ENCODE peak calls at places on chromosomes 11 and 22, in five cellular contexts. One of them, this sample, is unnamed.

GRCh38 chr22:32964411-32965057 is 93.6 kb downstream of the SYN3 start:
- DNase-seq in ovary: no peak
- DNase-seq in body of pancreas: no peak
- DNase-seq in HCT116: no peak
- DNase-seq in A549: no peak
- DNase-seq in this sample: no peak

GRCh38 chr22:33271390-33272161 is 213.4 kb upstream of the SYN3 start:
- DNase-seq in HCT116: no peak
- DNase-seq in A549: no peak
- DNase-seq in body of pancreas: peak
- DNase-seq in ovary: peak
- DNase-seq in this sample: no peak

GRCh38 chr22:24512043-24512442 is 16.9 kb downstream of the UPB1 start:
- DNase-seq in body of pancreas: no peak
- DNase-seq in ovary: no peak
- DNase-seq in HCT116: no peak
- DNase-seq in A549: no peak
- DNase-seq in this sample: no peak

GRCh38 chr11:77211594-77212251 is 83.7 kb downstream of the MYO7A start:
- DNase-seq in A549: no peak
- DNase-seq in body of pancreas: no peak
- DNase-seq in HCT116: no peak
- DNase-seq in ovary: no peak
- DNase-seq in this sample: no peak

GRCh38 chr11:123093686-123094085 is 31.8 kb upstream of the HSPA8 start:
- DNase-seq in HCT116: no peak
- DNase-seq in ovary: no peak
- DNase-seq in body of pancreas: no peak
- DNase-seq in A549: no peak
- DNase-seq in this sample: no peak

GRCh38 chr11:76793834-76794291 is 10.7 kb downstream of the TSKU start:
- DNase-seq in body of pancreas: no peak
- DNase-seq in A549: peak
- DNase-seq in ovary: no peak
- DNase-seq in HCT116: no peak
- DNase-seq in this sample: peak

GRCh38 chr11:46896719-46897406 is 21.5 kb downstream of the LRP4 start:
- DNase-seq in A549: peak
- DNase-seq in body of pancreas: no peak
- DNase-seq in ovary: no peak
- DNase-seq in HCT116: peak
- DNase-seq in this sample: no peak

GRCh38 chr11:13776134-13776815 is 107.8 kb downstream of the FAR1 start:
- DNase-seq in HCT116: peak
- DNase-seq in body of pancreas: no peak
- DNase-seq in A549: no peak
- DNase-seq in ovary: no peak
- DNase-seq in this sample: no peak

GRCh38 chr11:72354356-72355115 is 79.8 kb downstream of the CLPB start:
- DNase-seq in ovary: no peak
- DNase-seq in A549: peak
- DNase-seq in body of pancreas: no peak
- DNase-seq in HCT116: no peak
- DNase-seq in this sample: no peak

GRCh38 chr22:25953276-25953675 is 211.3 kb downstream of the MYO18B start:
- DNase-seq in body of pancreas: no peak
- DNase-seq in A549: no peak
- DNase-seq in HCT116: no peak
- DNase-seq in ovary: no peak
- DNase-seq in this sample: no peak

GRCh38 chr22:39534591-39535301 is 2.2 kb upstream of the RPS19BP1 start:
- DNase-seq in ovary: peak
- DNase-seq in body of pancreas: peak
- DNase-seq in A549: peak
- DNase-seq in HCT116: no peak
- DNase-seq in this sample: peak

GRCh38 chr11:68189888-68190287 is 23.2 kb downstream of the KMT5B start:
- DNase-seq in ovary: no peak
- DNase-seq in body of pancreas: no peak
- DNase-seq in HCT116: no peak
- DNase-seq in A549: no peak
- DNase-seq in this sample: no peak

GRCh38 chr11:123838659-123839058 is 32.5 kb upstream of the OR6M1 start:
- DNase-seq in A549: no peak
- DNase-seq in HCT116: no peak
- DNase-seq in ovary: no peak
- DNase-seq in body of pancreas: no peak
- DNase-seq in this sample: no peak

GRCh38 chr11:68549789-68550484 is 89.4 kb downstream of the PPP6R3 start:
- DNase-seq in HCT116: no peak
- DNase-seq in ovary: no peak
- DNase-seq in A549: no peak
- DNase-seq in body of pancreas: no peak
- DNase-seq in this sample: no peak

GRCh38 chr22:23183107-23183698 is 2.9 kb downstream of the BCR start:
- DNase-seq in HCT116: no peak
- DNase-seq in A549: no peak
- DNase-seq in ovary: peak
- DNase-seq in body of pancreas: peak
- DNase-seq in this sample: no peak

GRCh38 chr11:123973816-123974215 is 3.8 kb downstream of the OR10S1 start:
- DNase-seq in body of pancreas: no peak
- DNase-seq in ovary: no peak
- DNase-seq in HCT116: peak
- DNase-seq in A549: no peak
- DNase-seq in this sample: no peak

GRCh38 chr11:102390667-102391449 is 43.8 kb downstream of the BIRC2 start:
- DNase-seq in HCT116: peak
- DNase-seq in body of pancreas: peak
- DNase-seq in ovary: no peak
- DNase-seq in A549: peak
- DNase-seq in this sample: no peak

GRCh38 chr11:85718991-85719807 is 33.2 kb upstream of the CCDC89 start:
- DNase-seq in HCT116: peak
- DNase-seq in body of pancreas: peak
- DNase-seq in A549: peak
- DNase-seq in ovary: no peak
- DNase-seq in this sample: peak

GRCh38 chr11:27697679-27698275 is 2.5 kb downstream of the BDNF start:
- DNase-seq in HCT116: no peak
- DNase-seq in A549: no peak
- DNase-seq in body of pancreas: no peak
- DNase-seq in ovary: no peak
- DNase-seq in this sample: no peak

GRCh38 chr11:31812392-31813241 is 1.5 kb upstream of the PAX6 start:
- DNase-seq in HCT116: no peak
- DNase-seq in ovary: no peak
- DNase-seq in A549: no peak
- DNase-seq in body of pancreas: no peak
- DNase-seq in this sample: peak

GRCh38 chr11:89203814-89204213 is 26.1 kb downstream of the TYR start:
- DNase-seq in body of pancreas: no peak
- DNase-seq in A549: no peak
- DNase-seq in ovary: no peak
- DNase-seq in HCT116: no peak
- DNase-seq in this sample: no peak

GRCh38 chr22:22168190-22168940 is 76.2 kb upstream of the VPREB1 start:
- DNase-seq in HCT116: peak
- DNase-seq in ovary: no peak
- DNase-seq in body of pancreas: peak
- DNase-seq in A549: peak
- DNase-seq in this sample: no peak

GRCh38 chr22:23831781-23832180 is 7.0 kb downstream of the DERL3 start:
- DNase-seq in body of pancreas: no peak
- DNase-seq in A549: no peak
- DNase-seq in ovary: no peak
- DNase-seq in HCT116: no peak
- DNase-seq in this sample: no peak

GRCh38 chr22:24289138-24289537 is 18.5 kb downstream of the SPECC1L start:
- DNase-seq in body of pancreas: no peak
- DNase-seq in HCT116: no peak
- DNase-seq in ovary: no peak
- DNase-seq in A549: no peak
- DNase-seq in this sample: no peak

GRCh38 chr11:8248786-8249185 is 14.9 kb downstream of the LMO1 start:
- DNase-seq in HCT116: no peak
- DNase-seq in A549: no peak
- DNase-seq in body of pancreas: no peak
- DNase-seq in ovary: no peak
- DNase-seq in this sample: no peak

GRCh38 chr11:131689049-131689925 is 318.9 kb downstream of the NTM start:
- DNase-seq in HCT116: no peak
- DNase-seq in ovary: no peak
- DNase-seq in A549: no peak
- DNase-seq in body of pancreas: no peak
- DNase-seq in this sample: no peak
- H3K4me3 ChIP-seq in HCT116: no peak
- H3K4me3 ChIP-seq in ovary: no peak
- H3K4me3 ChIP-seq in A549: no peak
- H3K4me3 ChIP-seq in body of pancreas: no peak
- H3K4me3 ChIP-seq in this sample: no peak

DNA sequence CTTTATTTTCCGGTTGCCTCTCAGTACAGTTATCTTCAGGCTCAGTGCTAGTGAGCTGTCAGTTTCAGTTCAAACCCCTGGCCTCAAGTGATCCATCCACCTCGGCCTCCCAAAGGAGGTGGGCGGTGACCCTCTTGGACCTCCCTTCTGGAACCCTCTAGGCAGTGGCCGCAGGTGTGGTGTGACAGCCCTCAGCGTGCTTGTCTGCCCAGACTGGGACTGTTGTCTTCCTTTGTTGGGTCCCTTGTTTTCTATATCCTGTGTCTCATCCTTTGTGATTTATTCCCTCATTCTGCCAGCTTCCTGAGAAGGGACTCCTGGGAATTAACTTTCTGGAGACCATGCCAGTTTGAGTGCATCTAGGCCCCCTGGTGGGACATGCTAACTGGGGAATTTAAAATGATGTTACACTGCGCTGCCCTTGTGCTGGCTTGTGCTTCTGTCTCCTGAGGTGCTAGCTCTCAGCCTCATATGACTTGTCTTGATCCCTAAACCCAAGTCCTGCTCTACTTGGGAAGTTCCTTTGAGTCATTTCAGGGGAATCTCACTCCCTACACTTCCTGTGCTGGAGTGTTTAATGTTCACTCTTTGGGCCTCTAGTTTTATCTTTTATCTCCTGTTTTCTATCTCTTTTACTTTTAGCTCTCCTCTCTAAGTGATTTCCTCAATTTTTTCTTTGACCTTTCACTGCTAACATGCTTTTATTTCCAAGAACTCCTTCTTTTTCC is 19.4 kb downstream of the MED15 start:
- DNase-seq in HCT116: no peak
- DNase-seq in body of pancreas: no peak
- DNase-seq in ovary: no peak
- DNase-seq in A549: no peak
- DNase-seq in this sample: no peak
- TF ChIP-seq CTCF in HCT116: no peak
- TF ChIP-seq CTCF in body of pancreas: no peak
- TF ChIP-seq CTCF in ovary: no peak
- TF ChIP-seq CTCF in A549: no peak
- TF ChIP-seq CTCF in this sample: no peak

GRCh38 chr22:38504731-38505594 is 1.1 kb downstream of the DDX17 start:
- DNase-seq in HCT116: no peak
- DNase-seq in A549: no peak
- DNase-seq in body of pancreas: peak
- DNase-seq in ovary: no peak
- DNase-seq in this sample: peak
- TF ChIP-seq POLR2A in HCT116: no peak
- TF ChIP-seq POLR2A in A549: no peak
- TF ChIP-seq POLR2A in body of pancreas: peak
- TF ChIP-seq POLR2A in ovary: no peak
- TF ChIP-seq POLR2A in this sample: no peak

GRCh38 chr11:22926341-22926740 is 66.1 kb upstream of the CCDC179 start:
- DNase-seq in A549: no peak
- DNase-seq in HCT116: no peak
- DNase-seq in ovary: no peak
- DNase-seq in body of pancreas: no peak
- DNase-seq in this sample: no peak

GRCh38 chr11:22923561-22923960 is 63.3 kb upstream of the CCDC179 start:
- DNase-seq in body of pancreas: no peak
- DNase-seq in ovary: no peak
- DNase-seq in HCT116: no peak
- DNase-seq in A549: no peak
- DNase-seq in this sample: no peak

GRCh38 chr11:22922672-22923071 is 62.4 kb upstream of the CCDC179 start:
- DNase-seq in body of pancreas: no peak
- DNase-seq in HCT116: no peak
- DNase-seq in ovary: no peak
- DNase-seq in A549: no peak
- DNase-seq in this sample: no peak

DNA sequence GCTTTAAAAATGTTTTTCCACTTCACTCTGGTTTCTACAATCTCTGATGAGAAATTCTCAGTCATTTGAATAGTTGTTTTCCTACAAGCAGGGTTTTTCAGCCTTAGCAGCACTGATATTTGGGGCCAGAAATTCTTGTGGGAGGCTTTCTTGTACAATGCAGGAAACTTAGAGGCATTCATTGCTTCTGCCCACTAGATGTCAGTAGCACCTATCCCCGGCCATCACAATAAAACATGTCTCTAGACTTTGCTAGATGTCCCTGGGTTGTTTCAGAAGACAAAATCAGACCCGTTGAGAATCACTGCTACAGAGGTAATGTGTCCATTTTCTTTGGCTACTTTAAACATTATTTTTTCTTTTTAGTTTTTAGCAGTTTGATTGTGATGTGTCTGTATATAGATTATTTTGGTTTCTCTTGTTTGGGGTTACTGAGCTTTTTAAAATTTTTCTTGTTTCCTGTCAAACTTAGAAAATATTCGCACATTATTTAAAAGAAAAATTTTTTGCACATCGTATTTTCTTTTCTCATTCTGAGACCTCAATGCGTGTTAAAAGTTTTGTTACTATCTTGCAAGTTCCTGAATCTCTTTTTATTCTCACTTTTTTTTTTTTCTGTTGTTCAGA is 60.8 kb upstream of the CCDC179 start:
- DNase-seq in HCT116: no peak
- DNase-seq in ovary: no peak
- DNase-seq in A549: peak
- DNase-seq in body of pancreas: peak
- DNase-seq in this sample: no peak
- H3K4me3 ChIP-seq in HCT116: no peak
- H3K4me3 ChIP-seq in ovary: no peak
- H3K4me3 ChIP-seq in A549: no peak
- H3K4me3 ChIP-seq in body of pancreas: no peak
- H3K4me3 ChIP-seq in this sample: no peak

DNA sequence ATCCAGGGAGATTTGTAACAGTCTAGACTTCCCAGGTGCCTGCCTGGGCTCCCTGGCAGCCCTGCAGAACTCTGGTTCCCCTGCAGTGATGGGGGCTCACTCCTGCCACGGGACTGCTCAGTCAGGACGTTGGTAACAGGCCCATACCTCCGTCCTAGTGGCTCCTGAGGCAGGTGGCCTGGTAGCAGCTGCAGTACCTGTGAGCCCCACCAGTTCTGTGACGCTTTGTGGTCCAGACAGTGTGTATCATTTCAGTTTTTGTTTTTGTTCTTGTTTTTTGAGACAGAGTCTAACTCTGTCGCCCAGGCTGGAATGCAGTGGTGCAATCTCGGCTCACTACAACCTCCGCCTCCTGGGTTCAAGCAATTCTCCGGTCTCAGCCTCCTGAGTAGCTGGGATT is 27.8 kb downstream of the POLR3H start:
- DNase-seq in body of pancreas: no peak
- DNase-seq in A549: no peak
- DNase-seq in ovary: no peak
- DNase-seq in HCT116: no peak
- DNase-seq in this sample: no peak
- TF ChIP-seq CTCF in body of pancreas: no peak
- TF ChIP-seq CTCF in A549: no peak
- TF ChIP-seq CTCF in ovary: no peak
- TF ChIP-seq CTCF in HCT116: no peak
- TF ChIP-seq CTCF in this sample: no peak

This sample was measured in lower leg skin.